ENCODE peak calls at places on chromosome 3, in seven cellular contexts. V, N, S, K, E, I and B are unnamed samples.

GRCh38 chr3:148932976-148933375 is 58.4 kb upstream of the GYG1 start:
- DNase-seq in V (no peak), N (no peak), S (no peak), K (no peak), E (no peak), I (no peak), B (no peak)

GRCh38 chr3:23754215-23754614 is 51.5 kb upstream of the UBE2E1 start:
- DNase-seq in V (no peak), N (no peak), S (no peak), K (no peak), E (no peak), I (no peak), B (no peak)

GRCh38 chr3:43581343-43581742 is 40.5 kb downstream of the ANO10 start:
- DNase-seq in V (no peak), N (no peak), S (no peak), K (no peak), E (no peak), I (no peak), B (no peak)

GRCh38 chr3:16383864-16384263 is 118.9 kb downstream of the OXNAD1 start:
- DNase-seq in V (no peak), N (no peak), S (no peak), K (no peak), E (no peak), I (no peak), B (no peak)

GRCh38 chr3:32186097-32186496 is 52.4 kb upstream of the CMTM8 start:
- DNase-seq in V (no peak), N (peak; percentile 58), S (no peak), K (no peak), E (no peak), I (no peak), B (no peak)

GRCh38 chr3:171972965-171973364 is 66.4 kb upstream of the FNDC3B start:
- DNase-seq in V (no peak), N (no peak), S (no peak), K (no peak), E (no peak), I (no peak), B (no peak)

GRCh38 chr3:132987396-132987795 is 50.8 kb upstream of the TMEM108 start:
- DNase-seq in V (no peak), N (no peak), S (no peak), K (no peak), E (no peak), I (no peak), B (no peak)

GRCh38 chr3:16402451-16402850 is 111.0 kb downstream of the RFTN1 start:
- DNase-seq in V (no peak), N (no peak), S (no peak), K (no peak), E (no peak), I (no peak), B (no peak)

GRCh38 chr3:15682766-15683165 is 81.2 kb downstream of the BTD start:
- DNase-seq in V (no peak), N (no peak), S (no peak), K (peak; percentile 35), E (no peak), I (no peak), B (no peak)

GRCh38 chr3:60588806-60589205 is 662.4 kb downstream of the FHIT start:
- DNase-seq in V (no peak), N (no peak), S (no peak), K (no peak), E (no peak), I (peak; percentile 33), B (no peak)

GRCh38 chr3:70647823-70648222 is 335.4 kb upstream of the MDFIC2 start:
- DNase-seq in V (no peak), N (no peak), S (no peak), K (no peak), E (no peak), I (no peak), B (peak; percentile 50)

GRCh38 chr3:188518835-188519452 is 365.0 kb downstream of the LPP start:
- DNase-seq in V (no peak), N (no peak), S (no peak), K (no peak), E (no peak), I (no peak), B (no peak)
- TF ChIP-seq POLR2AphosphoS5 in V (no peak), N (no peak), S (no peak), K (no peak), E (no peak), I (no peak), B (no peak)

GRCh38 chr3:124200336-124200901 is 208.5 kb upstream of the ROPN1 start:
- DNase-seq in V (no peak), N (no peak), S (no peak), K (no peak), E (no peak), I (no peak), B (no peak)
- H3K27me3 ChIP-seq in V (no peaks in the 10 kb centered on the region), N (no peaks in the 10 kb centered on the region), S (no peaks in the 10 kb centered on the region), K (peaks cover 7% of the 10 kb centered on the region), E (no peaks in the 10 kb centered on the region), I (peaks cover 95% of the 10 kb centered on the region), B (no peaks in the 10 kb centered on the region)

GRCh38 chr3:127763816-127764215 is 58.5 kb downstream of the MGLL start:
- DNase-seq in V (peak; percentile 59), N (no peak), S (no peak), K (no peak), E (no peak), I (no peak), B (no peak)

GRCh38 chr3:127763337-127763736 is 59.0 kb downstream of the MGLL start:
- DNase-seq in V (peak; percentile 67), N (no peak), S (no peak), K (no peak), E (no peak), I (no peak), B (no peak)

GRCh38 chr3:127762787-127763105 is 59.6 kb downstream of the MGLL start:
- DNase-seq in V (peak; percentile 67), N (no peak), S (no peak), K (no peak), E (no peak), I (no peak), B (no peak)

GRCh38 chr3:127764841-127765362 is 57.4 kb downstream of the MGLL start:
- DNase-seq in V (no peak), N (no peak), S (no peak), K (no peak), E (no peak), I (no peak), B (no peak)

GRCh38 chr3:127764301-127764700 is 58.0 kb downstream of the MGLL start:
- DNase-seq in V (no peak), N (no peak), S (no peak), K (no peak), E (no peak), I (no peak), B (no peak)
- H3K4me3 ChIP-seq in V (no peak overlapping the region), N (no peak overlapping the region), S (no peak overlapping the region), K (no peak overlapping the region), E (no peak overlapping the region), I (no peak overlapping the region), B (no peak overlapping the region)

GRCh38 chr3:45881031-45882022 is 5.0 kb upstream of the CCR9 start:
- DNase-seq in V (no peak), N (no peak), S (no peak), K (no peak), E (no peak), I (no peak), B (no peak)
- TF ChIP-seq POLR2AphosphoS5 in V (no peak), N (no peak), S (no peak), K (no peak), E (no peak), I (no peak), B (no peak)

GRCh38 chr3:189555558-189555881 is 75.7 kb upstream of the TP63 start:
- DNase-seq in V (no peak), N (no peak), S (no peak), K (no peak), E (no peak), I (no peak), B (no peak)
- H3K27me3 ChIP-seq in V (no peaks in the 10 kb centered on the region), N (no peaks in the 10 kb centered on the region), S (no peaks in the 10 kb centered on the region), K (no peaks in the 10 kb centered on the region), E (no peaks in the 10 kb centered on the region), I (no peaks in the 10 kb centered on the region), B (no peaks in the 10 kb centered on the region)

GRCh38 chr3:182824957-182825356 is 31.7 kb downstream of the ATP11B start:
- DNase-seq in V (no peak), N (no peak), S (no peak), K (no peak), E (no peak), I (no peak), B (no peak)
- H3K4me3 ChIP-seq in V (no peak overlapping the region), N (no peak overlapping the region), S (no peak overlapping the region), K (no peak overlapping the region), E (no peak overlapping the region), I (no peak overlapping the region), B (no peak overlapping the region)